ENCODE peak calls at places on chromosomes 7 and 10, in eight cellular contexts. S, L, R, Q, C, W, J and P are unnamed samples.

GRCh38 chr7:128703605-128704004 is 31.5 kb downstream of the GARIN1A start:
- DNase-seq in W (no peak), Q (no peak), L (no peak), J (peak; percentile 38), S (no peak), R (no peak), C (no peak), P (no peak)

GRCh38 chr10:58796242-58796641 is 283.6 kb downstream of the BICC1 start:
- DNase-seq in Q (no peak), L (no peak), W (no peak), R (no peak), S (no peak), C (no peak), J (no peak), P (no peak)

GRCh38 chr7:34062341-34062740 is 157.0 kb downstream of the BMPER start:
- DNase-seq in R (no peak), C (no peak), W (no peak), Q (no peak), L (no peak), J (no peak), S (no peak), P (no peak)

GRCh38 chr7:13359656-13360055 is 629.8 kb downstream of the ETV1 start:
- DNase-seq in S (no peak), J (no peak), R (no peak), W (no peak), L (no peak), Q (no peak), C (no peak), P (no peak)

GRCh38 chr7:39428221-39428620 is 138.0 kb upstream of the YAE1 start:
- DNase-seq in S (peak; percentile 79), W (peak; percentile 43), R (no peak), Q (no peak), C (no peak), L (no peak), J (peak; percentile 48), P (no peak)

GRCh38 chr10:90787906-90788491 is 69.8 kb downstream of the HTR7 start:
- DNase-seq in C (no peak), R (peak; percentile 12), L (peak; percentile 7), W (peak; percentile 27), J (peak; percentile 30), Q (no peak), S (peak; percentile 64), P (no peak)

GRCh38 chr10:52335665-52336064 is 21.6 kb downstream of the DKK1 start:
- DNase-seq in W (peak; percentile 59), J (peak; percentile 16), S (no peak), C (no peak), Q (no peak), R (no peak), L (no peak), P (no peak)

GRCh38 chr10:124149681-124150080 is 56.3 kb upstream of the CHST15 start:
- DNase-seq in L (no peak), S (no peak), J (no peak), Q (no peak), C (no peak), R (peak; percentile 29), W (no peak), P (no peak)

GRCh38 chr10:71713135-71714040 is 6.2 kb downstream of the C10orf105 start:
- DNase-seq in L (peak; percentile 49), S (peak; percentile 97), C (peak; percentile 94), W (peak; percentile 95), J (peak; percentile 80), R (no peak), Q (peak; percentile 94), P (no peak)

GRCh38 chr10:84179059-84179710 is 5.6 kb downstream of the GPR15LG start:
- DNase-seq in W (peak; percentile 100), L (peak; percentile 55), C (no peak), J (peak; percentile 27), R (no peak), Q (no peak), S (peak; percentile 38), P (no peak)

GRCh38 chr10:114349505-114350211 is 54.6 kb downstream of the AFAP1L2 start:
- DNase-seq in J (no peak), R (no peak), L (no peak), S (no peak), Q (peak; percentile 68), C (peak; percentile 60), W (no peak), P (no peak)

GRCh38 chr7:74266191-74266963 is 12.2 kb upstream of the RFC2 start:
- DNase-seq in Q (no peak), R (no peak), L (no peak), S (no peak), J (no peak), W (no peak), C (no peak), P (no peak)

GRCh38 chr7:74263399-74264120 is 9.4 kb upstream of the RFC2 start:
- DNase-seq in L (no peak), W (no peak), C (no peak), S (no peak), Q (no peak), J (no peak), R (no peak), P (no peak)

GRCh38 chr7:74267756-74268565 is 13.8 kb upstream of the RFC2 start:
- DNase-seq in S (peak; percentile 48), Q (no peak), J (no peak), W (no peak), C (no peak), R (no peak), L (no peak), P (no peak)

GRCh38 chr7:74262639-74263398 is 8.6 kb upstream of the RFC2 start:
- DNase-seq in S (no peak), Q (no peak), L (no peak), C (no peak), R (no peak), W (no peak), J (no peak), P (no peak)
- H3K4me1 ChIP-seq in S (no peaks in the 10 kb centered on the region), Q (no peaks in the 10 kb centered on the region), L (no peaks in the 10 kb centered on the region), C (peaks cover 2% of the 10 kb centered on the region), R (peaks cover under 1% of the 10 kb centered on the region), W (peaks cover under 1% of the 10 kb centered on the region), J (peaks cover 1% of the 10 kb centered on the region), P (no peaks in the 10 kb centered on the region)

GRCh38 chr10:73865107-73865458 is 9.3 kb downstream of the CAMK2G start:
- DNase-seq in R (no peak), W (no peak), C (no peak), J (no peak), S (no peak), Q (no peak), L (no peak), P (no peak)

GRCh38 chr10:73866621-73867020 is 7.7 kb downstream of the CAMK2G start:
- DNase-seq in R (no peak), L (no peak), C (no peak), Q (no peak), S (no peak), J (no peak), W (no peak), P (no peak)

GRCh38 chr10:73867126-73867807 is 7.1 kb downstream of the CAMK2G start:
- DNase-seq in W (no peak), C (no peak), R (no peak), L (no peak), J (no peak), S (no peak), Q (peak; percentile 34), P (no peak)

GRCh38 chr10:73864229-73864628 is 10.1 kb downstream of the CAMK2G start:
- DNase-seq in W (no peak), C (no peak), R (no peak), Q (no peak), L (no peak), J (no peak), S (no peak), P (no peak)

GRCh38 chr10:73865459-73866442 is 8.6 kb downstream of the CAMK2G start:
- DNase-seq in S (no peak), J (no peak), Q (no peak), L (peak; percentile 36), W (no peak), C (no peak), R (no peak), P (peak; percentile 31)
- H3K27ac ChIP-seq in S (no peak overlapping the region), J (no peak overlapping the region), Q (peak overlapping the region; percentile 54), L (peak overlapping the region; percentile 64), W (no peak overlapping the region), C (no peak overlapping the region), R (no peak overlapping the region), P (peak overlapping the region; percentile 72)

DNA sequence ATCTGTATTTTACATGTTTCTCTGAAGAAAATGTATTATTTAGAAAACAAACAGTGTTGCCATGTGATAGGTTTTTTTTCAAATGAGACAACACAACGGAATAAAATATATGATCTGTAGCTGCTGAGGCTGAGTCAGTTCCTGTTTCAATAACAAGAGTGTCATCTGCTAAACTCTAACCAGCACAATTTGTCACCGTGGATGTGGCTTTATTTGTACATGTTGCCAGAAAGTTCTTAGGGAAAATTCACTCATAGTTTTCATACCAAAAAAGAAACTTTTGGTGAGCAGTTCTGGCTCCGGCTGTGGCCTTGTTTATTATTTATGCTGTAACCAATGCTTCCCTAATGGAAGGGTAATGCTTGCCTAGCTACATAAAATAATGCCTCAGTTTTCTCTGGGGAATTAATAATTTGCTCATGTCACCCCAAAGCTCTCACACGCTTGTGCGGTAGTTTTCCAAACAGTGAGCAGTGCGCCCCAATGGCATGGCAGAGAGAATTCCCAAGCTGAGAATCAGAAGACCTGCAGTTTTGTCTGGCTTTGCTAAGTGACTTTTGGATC is 20.3 kb upstream of the KLF6 start:
- DNase-seq in Q (no peak), W (peak; percentile 91), L (peak; percentile 91), C (no peak), J (peak; percentile 83), S (peak; percentile 71), R (no peak), P (peak; percentile 51)
- H3K4me1 ChIP-seq in Q (peaks cover 3% of the 10 kb centered on the region), W (peaks cover 44% of the 10 kb centered on the region), L (peaks cover 98% of the 10 kb centered on the region), C (peaks cover 5% of the 10 kb centered on the region), J (peaks cover 24% of the 10 kb centered on the region), S (peaks cover 38% of the 10 kb centered on the region), R (peaks cover 17% of the 10 kb centered on the region), P (peaks cover 75% of the 10 kb centered on the region)

GRCh38 chr10:24437302-24437701 is 228.4 kb downstream of the KIAA1217 start:
- DNase-seq in R (no peak), L (no peak), W (no peak), J (no peak), S (no peak), C (no peak), Q (no peak), P (no peak)

GRCh38 chr10:24433705-24434104 is 224.8 kb downstream of the KIAA1217 start:
- DNase-seq in L (no peak), R (no peak), Q (no peak), W (no peak), J (no peak), S (no peak), C (no peak), P (no peak)

GRCh38 chr10:24435374-24435773 is 226.4 kb downstream of the KIAA1217 start:
- DNase-seq in C (no peak), S (no peak), R (no peak), J (peak; percentile 85), L (no peak), Q (no peak), W (peak; percentile 80), P (no peak)

GRCh38 chr10:24432478-24433416 is 223.8 kb downstream of the KIAA1217 start:
- DNase-seq in C (no peak), J (peak; percentile 24), W (peak; percentile 70), Q (no peak), L (no peak), S (no peak), R (no peak), P (no peak)

DNA sequence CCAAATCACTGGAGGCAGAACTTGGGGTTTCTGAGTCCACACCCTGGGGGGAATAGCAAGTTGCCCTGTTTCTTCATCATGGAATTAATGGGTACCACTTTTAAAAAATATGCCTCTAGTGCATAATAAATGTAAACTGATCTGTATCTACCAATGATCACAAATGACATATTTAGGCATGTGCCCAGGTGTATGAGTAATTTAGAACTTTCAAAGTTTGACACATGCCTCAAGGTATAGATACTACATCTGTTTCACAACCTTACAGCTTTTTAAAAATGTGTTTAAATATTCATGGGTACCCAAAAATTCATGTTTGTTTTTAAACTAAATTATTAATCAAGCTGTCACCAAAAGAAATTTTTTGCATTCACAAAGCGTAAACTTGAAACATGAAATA is 226.0 kb downstream of the KIAA1217 start:
- DNase-seq in L (no peak), J (no peak), R (no peak), C (no peak), Q (no peak), W (no peak), S (no peak), P (no peak)
- H3K27ac ChIP-seq in L (no peak overlapping the region), J (no peak overlapping the region), R (no peak overlapping the region), C (no peak overlapping the region), Q (no peak overlapping the region), W (peak overlapping the region; percentile 59), S (no peak overlapping the region), P (no peak overlapping the region)